ENCODE peak calls at places on chromosomes 7 and 10, in five cellular contexts. C is CD8-positive, alpha-beta T cell; U is IMR-90; W is endothelial cell of umbilical vein; G is effector memory CD4-positive, alpha-beta T cell. F is an unnamed sample.
A peak's percentile ranks its signal among the peaks of the same experiment; 100 is the strongest.

GRCh38 chr7:141776374-141776773 is at the start of gene TAS2R4:
- DNase-seq in U (no peak), W (no peak), C (no peak), G (no peak), F (no peak)

GRCh38 chr7:45712057-45712689 is 138.0 kb downstream of the ADCY1 start:
- DNase-seq in G (no peak), C (no peak), W (no peak), U (no peak), F (no peak)

GRCh38 chr10:15370741-15371701 is at the start of gene FAM171A1:
- DNase-seq in W (no peak), G (peak; percentile 50), U (peak; percentile 29), C (peak; percentile 33), F (peak; percentile 48)

GRCh38 chr10:33421789-33422188 is 87.3 kb upstream of the NRP1 start:
- DNase-seq in C (no peak), W (peak; percentile 18), G (no peak), U (peak; percentile 93), F (no peak)

GRCh38 chr7:140719711-140720110 is 23.2 kb downstream of the NDUFB2 start:
- DNase-seq in G (no peak), W (peak; percentile 56), U (peak; percentile 56), C (no peak), F (no peak)

GRCh38 chr7:121169469-121169868 is 159.3 kb upstream of the WNT16 start:
- DNase-seq in U (no peak), C (no peak), W (no peak), G (no peak), F (no peak)

GRCh38 chr7:94701555-94701973 is 45.6 kb upstream of the SGCE start:
- DNase-seq in C (no peak), W (peak; percentile 94), G (no peak), U (peak; percentile 52), F (no peak)

GRCh38 chr7:69624431-69624830 is 26.2 kb downstream of the AUTS2 start:
- DNase-seq in U (no peak), G (no peak), C (no peak), W (no peak), F (no peak)

GRCh38 chr10:60663850-60664249 is 114.4 kb upstream of the CDK1 start:
- DNase-seq in C (no peak), W (no peak), U (no peak), G (no peak), F (no peak)

GRCh38 chr7:24877790-24878311 is 102.1 kb downstream of the OSBPL3 start:
- DNase-seq in U (peak; percentile 42), C (no peak), G (no peak), W (no peak), F (peak; percentile 71)

GRCh38 chr7:150383710-150384397 is 4.7 kb downstream of the ZNF775 start:
- DNase-seq in U (no peak), G (no peak), C (no peak), W (no peak), F (no peak)

GRCh38 chr10:91032614-91033248 is 111.8 kb upstream of the ANKRD1 start:
- DNase-seq in C (no peak), U (peak; percentile 22), W (no peak), G (no peak), F (no peak)

GRCh38 chr10:125117941-125118630 is 42.3 kb downstream of the CTBP2 start:
- DNase-seq in C (no peak), U (no peak), G (no peak), W (peak; percentile 57), F (no peak)

GRCh38 chr10:75402486-75403143 is 1.1 kb upstream of the ZNF503 start:
- DNase-seq in U (no peak), C (no peak), G (no peak), W (no peak), F (no peak)

GRCh38 chr7:1368150-1368681 is 91.1 kb downstream of the MICALL2 start:
- DNase-seq in G (no peak), U (no peak), W (no peak), C (no peak), F (no peak)

GRCh38 chr10:1364151-1364910 is 308.1 kb downstream of the WDR37 start:
- DNase-seq in C (no peak), W (no peak), G (no peak), U (no peak), F (no peak)

GRCh38 chr10:119337796-119338432 is 130.5 kb downstream of the GRK5 start:
- DNase-seq in W (peak; percentile 38), C (no peak), U (peak; percentile 74), G (no peak), F (no peak)

GRCh38 chr10:28796606-28797512 is 119.5 kb downstream of the BAMBI start:
- DNase-seq in U (peak; percentile 83), W (no peak), G (no peak), C (no peak), F (no peak)

GRCh38 chr10:112816033-112816430 is 134.0 kb upstream of the TCF7L2 start:
- DNase-seq in C (no peak), U (no peak), W (no peak), G (no peak), F (no peak)

GRCh38 chr7:111756687-111757178 is 194.4 kb upstream of the IMMP2L start:
- DNase-seq in C (no peak), W (no peak), G (no peak), U (peak; percentile 82), F (no peak)

DNA sequence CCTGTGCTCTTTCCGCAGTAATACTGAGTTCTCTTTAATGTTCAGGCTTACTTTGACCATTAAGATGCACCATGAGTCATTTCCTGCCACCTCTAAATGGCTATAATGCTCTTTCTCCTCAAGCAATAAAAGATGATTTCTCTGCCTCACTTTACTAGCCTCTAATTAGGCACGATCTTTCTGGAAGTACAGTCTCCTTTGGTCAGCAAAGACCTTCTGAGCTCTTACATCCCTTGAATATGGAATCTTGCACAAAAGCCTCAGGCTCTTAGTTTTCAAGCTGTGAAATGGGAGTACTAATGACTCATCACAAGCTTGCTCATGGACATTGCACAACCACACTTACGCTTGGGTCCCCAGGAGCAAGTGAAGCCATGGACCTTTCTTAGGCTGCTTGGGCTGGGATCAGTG is 85.9 kb downstream of the FRMD4A start:
- DNase-seq in W (peak; percentile 5), U (peak; percentile 38), C (no peak), G (no peak), F (no peak)
- H3K4me1 ChIP-seq in W (no peaks in the 10 kb centered on the region), U (peaks cover 2% of the 10 kb centered on the region), C (no peaks in the 10 kb centered on the region), G (no peaks in the 10 kb centered on the region), F (no peaks in the 10 kb centered on the region)

GRCh38 chr10:100330128-100330527 is at the start of gene PKD2L1:
- DNase-seq in G (no peak), W (no peak), U (no peak), C (no peak), F (no peak)

GRCh38 chr10:100328198-100328597 is 1.8 kb downstream of the PKD2L1 start:
- DNase-seq in U (no peak), C (no peak), W (no peak), G (no peak), F (no peak)

GRCh38 chr10:100327701-100328009 is 2.4 kb downstream of the PKD2L1 start:
- DNase-seq in G (no peak), U (no peak), C (no peak), W (no peak), F (no peak)

GRCh38 chr10:100327007-100327700 is 2.9 kb downstream of the PKD2L1 start:
- DNase-seq in U (peak; percentile 10), C (no peak), G (no peak), W (no peak), F (no peak)

DNA sequence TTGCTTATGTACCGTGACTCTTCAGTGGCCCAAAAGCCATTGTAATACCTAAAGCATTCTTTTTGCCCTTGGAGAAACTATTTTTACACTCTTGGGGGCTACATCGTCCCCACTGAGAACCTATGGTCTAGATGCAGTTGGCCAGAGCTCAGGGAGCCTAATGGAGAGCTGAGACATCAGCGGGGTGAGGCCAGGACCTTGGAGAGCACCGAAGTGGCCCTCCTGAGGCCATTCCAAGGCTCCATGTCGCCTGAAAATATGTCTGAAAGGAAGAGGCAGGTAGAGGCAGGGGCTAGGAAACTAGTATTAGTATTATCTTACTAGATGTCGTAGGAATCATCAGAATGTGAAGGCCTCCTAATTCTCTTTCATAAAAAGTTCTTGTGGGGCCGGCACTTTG is 4.9 kb downstream of the PKD2L1 start:
- DNase-seq in U (no peak), W (no peak), C (no peak), G (no peak), F (no peak)
- H3K27me3 ChIP-seq in U (peaks cover 34% of the 10 kb centered on the region), W (peaks cover 22% of the 10 kb centered on the region), C (peaks cover 4% of the 10 kb centered on the region), G (peaks cover under 1% of the 10 kb centered on the region), F (peaks cover 2% of the 10 kb centered on the region)

GRCh38 chr10:30731963-30732362 is 102.4 kb upstream of the LYZL2 start:
- DNase-seq in W (no peak), C (no peak), G (no peak), U (no peak), F (no peak)

GRCh38 chr10:30736685-30737232 is 107.2 kb upstream of the LYZL2 start:
- DNase-seq in U (peak; percentile 100), C (no peak), W (peak; percentile 85), G (no peak), F (no peak)

GRCh38 chr10:30730306-30730705 is 100.8 kb upstream of the LYZL2 start:
- DNase-seq in W (no peak), C (no peak), G (no peak), U (no peak), F (no peak)

GRCh38 chr10:30728786-30729185 is 99.2 kb upstream of the LYZL2 start:
- DNase-seq in C (no peak), W (no peak), U (no peak), G (no peak), F (no peak)

GRCh38 chr10:30732671-30733070 is 103.1 kb upstream of the LYZL2 start:
- DNase-seq in W (no peak), C (no peak), G (no peak), U (no peak), F (no peak)
- H3K4me3 ChIP-seq in W (no peak overlapping the region), C (no peak overlapping the region), G (no peak overlapping the region), U (no peak overlapping the region), F (no peak overlapping the region)

DNA sequence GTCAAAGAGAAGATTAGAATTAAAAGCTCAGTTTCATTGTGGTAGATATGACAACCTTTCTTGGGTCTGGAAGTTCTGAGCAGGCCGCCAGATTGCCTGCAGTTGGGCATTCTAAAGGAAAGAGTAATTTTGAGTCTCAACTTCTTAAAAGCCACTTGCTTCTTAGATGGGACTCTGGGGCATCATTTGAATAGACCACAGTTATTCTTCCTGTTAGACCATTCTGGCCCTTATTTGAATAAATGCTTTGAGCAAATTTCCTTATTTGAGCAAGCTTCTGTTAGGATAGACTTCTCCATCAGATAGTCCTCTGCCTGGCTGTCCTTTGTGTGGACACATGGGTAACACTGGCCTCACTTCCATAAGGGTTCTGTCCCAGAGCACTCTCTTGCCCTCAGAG is 40.2 kb downstream of the SND1 start:
- DNase-seq in G (no peak), W (no peak), C (no peak), U (no peak), F (no peak)
- H3K4me1 ChIP-seq in G (no peaks in the 10 kb centered on the region), W (no peaks in the 10 kb centered on the region), C (no peaks in the 10 kb centered on the region), U (no peaks in the 10 kb centered on the region), F (no peaks in the 10 kb centered on the region)

GRCh38 chr10:100802607-100803006 is 57.2 kb downstream of the PAX2 start:
- DNase-seq in G (no peak), C (no peak), U (no peak), W (no peak), F (no peak)
- H3K27me3 ChIP-seq in G (no peaks in the 10 kb centered on the region), C (peaks cover 4% of the 10 kb centered on the region), U (peaks cover 68% of the 10 kb centered on the region), W (peaks cover 26% of the 10 kb centered on the region), F (peaks cover 2% of the 10 kb centered on the region)

F was measured in CD4-positive, CD25-positive, alpha-beta regulatory T cell.